ENCODE peak calls at places on chromosomes 11 and 22, in six cellular contexts. One of them, this sample, is unnamed.

GRCh38 chr11:534592-535518 is 521 bp downstream of the HRAS start:
- DNase-seq in fibroblast of villous mesenchyme: peak
- DNase-seq in fibroblast of the aortic adventitia: no peak
- DNase-seq in left ventricle myocardium inferior: peak
- DNase-seq in cardiac muscle cell: peak
- DNase-seq in fibroblast of mammary gland: no peak
- DNase-seq in this sample: no peak

GRCh38 chr11:10320164-10320563 is 15.3 kb downstream of the ADM start:
- DNase-seq in fibroblast of villous mesenchyme: no peak
- DNase-seq in fibroblast of the aortic adventitia: no peak
- DNase-seq in left ventricle myocardium inferior: no peak
- DNase-seq in cardiac muscle cell: no peak
- DNase-seq in fibroblast of mammary gland: no peak
- DNase-seq in this sample: no peak

GRCh38 chr11:79285756-79286155 is 155.1 kb downstream of the TENM4 start:
- DNase-seq in fibroblast of villous mesenchyme: no peak
- DNase-seq in fibroblast of the aortic adventitia: peak
- DNase-seq in left ventricle myocardium inferior: no peak
- DNase-seq in cardiac muscle cell: peak
- DNase-seq in fibroblast of mammary gland: peak
- DNase-seq in this sample: no peak

GRCh38 chr22:37260939-37261338 is 16.9 kb upstream of the RAC2 start:
- DNase-seq in fibroblast of villous mesenchyme: peak
- DNase-seq in fibroblast of the aortic adventitia: peak
- DNase-seq in left ventricle myocardium inferior: peak
- DNase-seq in cardiac muscle cell: peak
- DNase-seq in fibroblast of mammary gland: peak
- DNase-seq in this sample: no peak

GRCh38 chr22:26608129-26608528 is 9.7 kb downstream of the CRYBB1 start:
- DNase-seq in fibroblast of villous mesenchyme: no peak
- DNase-seq in fibroblast of the aortic adventitia: no peak
- DNase-seq in left ventricle myocardium inferior: no peak
- DNase-seq in cardiac muscle cell: no peak
- DNase-seq in fibroblast of mammary gland: no peak
- DNase-seq in this sample: no peak

GRCh38 chr11:16891964-16892363 is 122.2 kb downstream of the PLEKHA7 start:
- DNase-seq in fibroblast of villous mesenchyme: peak
- DNase-seq in fibroblast of the aortic adventitia: peak
- DNase-seq in left ventricle myocardium inferior: no peak
- DNase-seq in cardiac muscle cell: peak
- DNase-seq in fibroblast of mammary gland: peak
- DNase-seq in this sample: no peak

GRCh38 chr11:125768256-125769046 is 10.2 kb downstream of the PATE2 start:
- DNase-seq in fibroblast of villous mesenchyme: no peak
- DNase-seq in fibroblast of the aortic adventitia: peak
- DNase-seq in left ventricle myocardium inferior: no peak
- DNase-seq in cardiac muscle cell: peak
- DNase-seq in fibroblast of mammary gland: no peak
- DNase-seq in this sample: no peak

GRCh38 chr11:8793114-8793777 is 110.7 kb downstream of the RPL27A start:
- DNase-seq in fibroblast of villous mesenchyme: peak
- DNase-seq in fibroblast of the aortic adventitia: no peak
- DNase-seq in left ventricle myocardium inferior: no peak
- DNase-seq in cardiac muscle cell: peak
- DNase-seq in fibroblast of mammary gland: peak
- DNase-seq in this sample: no peak

DNA sequence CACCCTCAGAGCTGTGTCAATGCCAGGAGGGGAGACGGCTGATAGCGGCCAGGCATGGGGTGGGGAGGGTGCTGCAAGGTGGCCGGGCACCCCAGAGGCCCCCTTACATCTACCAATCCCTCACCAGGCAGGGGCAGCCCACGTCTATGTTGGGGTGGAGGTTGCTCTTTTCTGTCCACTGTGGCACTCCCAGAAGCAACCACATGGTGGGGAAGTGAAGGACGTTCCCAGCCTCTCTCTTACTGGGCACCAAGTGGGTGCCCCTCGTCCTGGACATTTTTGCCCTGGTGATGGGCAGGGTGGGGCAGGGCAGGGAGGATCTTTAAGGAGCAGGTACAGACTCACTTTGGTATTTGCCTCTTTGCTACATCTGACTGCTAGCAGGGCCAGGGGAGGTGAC is 47.5 kb downstream of the NECTIN1 start:
- DNase-seq in fibroblast of villous mesenchyme: no peak
- DNase-seq in fibroblast of the aortic adventitia: no peak
- DNase-seq in left ventricle myocardium inferior: no peak
- DNase-seq in cardiac muscle cell: no peak
- DNase-seq in fibroblast of mammary gland: no peak
- DNase-seq in this sample: no peak
- TF ChIP-seq CTCF in fibroblast of villous mesenchyme: no peak
- TF ChIP-seq CTCF in fibroblast of the aortic adventitia: peak
- TF ChIP-seq CTCF in left ventricle myocardium inferior: peak
- TF ChIP-seq CTCF in cardiac muscle cell: peak
- TF ChIP-seq CTCF in fibroblast of mammary gland: no peak
- TF ChIP-seq CTCF in this sample: peak

DNA sequence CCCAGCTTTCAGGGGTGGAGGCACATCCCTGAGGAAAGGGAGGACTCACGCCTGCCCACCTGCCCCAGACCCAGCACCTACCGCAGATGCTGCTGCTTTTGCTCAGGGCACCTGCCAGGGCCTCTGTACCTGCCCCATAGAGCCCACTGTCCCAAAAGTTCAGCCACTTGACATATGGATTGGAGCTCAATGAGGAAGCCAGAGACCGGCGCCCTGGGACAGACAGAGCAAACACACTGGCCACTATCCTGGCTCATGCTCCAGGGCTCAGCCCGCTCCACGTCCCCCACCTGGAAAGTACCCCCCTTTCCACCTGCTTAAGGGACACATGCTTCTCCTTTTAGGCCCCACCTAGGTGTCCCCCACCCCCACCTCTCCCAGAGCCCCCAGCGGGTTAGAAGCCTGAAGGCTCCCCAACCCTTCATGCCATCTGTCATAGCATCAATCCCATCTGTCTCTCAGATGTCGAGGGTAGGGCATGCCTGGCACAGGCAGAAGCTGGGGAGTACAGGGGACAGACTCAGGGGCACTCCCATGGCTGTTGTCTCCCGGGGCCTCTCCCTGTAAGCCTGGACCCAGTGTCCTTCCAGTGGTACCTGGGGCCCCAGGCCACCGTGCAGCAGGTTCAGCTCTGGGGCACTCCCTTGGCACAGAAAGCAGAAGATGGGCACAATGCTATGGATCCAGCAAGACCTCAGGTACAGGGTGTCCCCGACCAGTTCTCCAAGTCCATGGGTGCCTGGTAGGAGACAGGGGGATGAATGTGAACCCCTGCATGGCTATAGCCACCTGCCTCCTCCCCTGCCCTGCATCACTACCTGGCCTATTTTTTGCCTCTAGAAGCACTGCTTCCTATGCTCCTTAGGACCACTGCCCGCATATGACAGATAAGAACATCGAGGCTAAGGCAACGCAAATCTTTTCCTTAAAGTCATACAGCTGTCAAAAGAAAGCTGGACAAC is 2.2 kb upstream of the P2RX6 start:
- DNase-seq in fibroblast of villous mesenchyme: no peak
- DNase-seq in fibroblast of the aortic adventitia: no peak
- DNase-seq in left ventricle myocardium inferior: no peak
- DNase-seq in cardiac muscle cell: no peak
- DNase-seq in fibroblast of mammary gland: no peak
- DNase-seq in this sample: no peak
- H3K4me3 ChIP-seq in fibroblast of villous mesenchyme: no peak
- H3K4me3 ChIP-seq in fibroblast of the aortic adventitia: no peak
- H3K4me3 ChIP-seq in left ventricle myocardium inferior: no peak
- H3K4me3 ChIP-seq in cardiac muscle cell: peak
- H3K4me3 ChIP-seq in fibroblast of mammary gland: no peak
- H3K4me3 ChIP-seq in this sample: no peak

DNA sequence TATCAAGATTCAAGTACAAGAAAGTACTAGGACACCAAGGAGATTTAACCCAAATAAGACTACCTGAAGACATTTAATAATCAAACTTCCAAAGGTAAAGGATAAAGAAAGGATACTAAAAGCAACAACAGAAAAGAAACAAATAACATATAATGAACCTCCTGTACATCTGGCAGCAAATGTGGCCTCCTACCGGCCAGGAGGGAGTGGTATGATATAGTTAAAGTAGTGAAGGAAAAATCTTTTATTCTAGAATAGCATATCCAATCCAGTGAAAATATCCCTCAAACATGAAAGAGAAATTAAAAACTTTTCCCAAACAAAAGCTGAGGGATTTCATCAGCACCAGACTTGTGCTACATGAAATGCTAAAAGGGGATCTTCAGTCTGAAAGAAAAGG is 104.7 kb upstream of the GUCY1A2 start:
- DNase-seq in fibroblast of villous mesenchyme: no peak
- DNase-seq in fibroblast of the aortic adventitia: no peak
- DNase-seq in left ventricle myocardium inferior: no peak
- DNase-seq in cardiac muscle cell: peak
- DNase-seq in fibroblast of mammary gland: no peak
- DNase-seq in this sample: no peak
- TF ChIP-seq CTCF in fibroblast of villous mesenchyme: peak
- TF ChIP-seq CTCF in fibroblast of the aortic adventitia: peak
- TF ChIP-seq CTCF in left ventricle myocardium inferior: no peak
- TF ChIP-seq CTCF in cardiac muscle cell: peak
- TF ChIP-seq CTCF in fibroblast of mammary gland: peak
- TF ChIP-seq CTCF in this sample: no peak

DNA sequence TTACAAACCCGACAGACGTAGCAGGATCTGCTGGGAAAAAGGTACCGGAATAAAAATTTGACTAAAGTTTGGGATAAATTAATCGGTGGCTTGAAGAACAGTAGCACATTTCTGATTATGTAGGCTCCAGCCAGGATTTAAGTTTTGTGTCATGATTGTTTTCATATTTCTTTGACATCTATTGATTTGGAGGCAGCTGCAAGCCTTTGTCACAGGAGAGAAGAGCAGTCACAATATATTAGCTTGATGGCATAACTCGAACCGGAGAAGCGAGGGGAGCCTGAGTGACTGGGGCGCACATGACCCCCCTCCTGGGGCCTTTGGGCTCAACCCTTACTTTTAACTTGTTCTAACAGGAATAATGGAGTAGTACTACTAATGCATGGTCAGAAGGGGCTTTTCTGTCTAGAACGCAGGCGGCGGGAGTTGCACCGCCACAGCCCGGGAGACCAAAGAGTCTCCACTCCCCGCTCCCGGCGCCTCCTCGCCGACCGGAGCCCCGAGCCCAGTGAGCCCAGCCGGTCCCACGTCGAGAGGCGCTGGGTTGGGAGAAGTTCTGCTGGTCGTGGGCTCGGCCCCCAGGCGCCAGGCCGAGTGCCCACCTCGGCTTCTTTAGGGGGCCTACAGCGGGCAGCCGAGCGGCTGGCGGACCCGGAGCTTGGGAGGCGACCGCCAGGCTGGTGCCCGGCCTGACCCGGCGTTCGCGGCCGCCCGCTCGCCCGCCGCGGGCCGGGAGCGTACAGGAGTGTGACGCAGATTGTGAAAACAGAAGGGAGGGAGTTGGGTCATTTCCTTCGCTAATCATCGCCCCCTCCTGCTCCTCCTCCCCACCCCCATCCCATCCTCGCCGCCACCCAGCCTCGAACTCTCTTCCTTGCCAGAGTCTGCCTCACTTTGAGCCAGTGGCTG is 15.7 kb upstream of the PAX6 start:
- DNase-seq in fibroblast of villous mesenchyme: no peak
- DNase-seq in fibroblast of the aortic adventitia: no peak
- DNase-seq in left ventricle myocardium inferior: no peak
- DNase-seq in cardiac muscle cell: no peak
- DNase-seq in fibroblast of mammary gland: no peak
- DNase-seq in this sample: no peak
- H3K4me3 ChIP-seq in fibroblast of villous mesenchyme: no peak
- H3K4me3 ChIP-seq in fibroblast of the aortic adventitia: no peak
- H3K4me3 ChIP-seq in left ventricle myocardium inferior: peak
- H3K4me3 ChIP-seq in cardiac muscle cell: no peak
- H3K4me3 ChIP-seq in fibroblast of mammary gland: no peak
- H3K4me3 ChIP-seq in this sample: no peak

GRCh38 chr11:128407962-128408361 is 179.4 kb downstream of the ETS1 start:
- DNase-seq in fibroblast of villous mesenchyme: peak
- DNase-seq in fibroblast of the aortic adventitia: peak
- DNase-seq in left ventricle myocardium inferior: no peak
- DNase-seq in cardiac muscle cell: peak
- DNase-seq in fibroblast of mammary gland: peak
- DNase-seq in this sample: no peak

GRCh38 chr11:128400382-128401203 is 186.8 kb downstream of the ETS1 start:
- DNase-seq in fibroblast of villous mesenchyme: peak
- DNase-seq in fibroblast of the aortic adventitia: peak
- DNase-seq in left ventricle myocardium inferior: no peak
- DNase-seq in cardiac muscle cell: peak
- DNase-seq in fibroblast of mammary gland: peak
- DNase-seq in this sample: no peak

GRCh38 chr11:128406365-128406706 is 181.0 kb downstream of the ETS1 start:
- DNase-seq in fibroblast of villous mesenchyme: no peak
- DNase-seq in fibroblast of the aortic adventitia: no peak
- DNase-seq in left ventricle myocardium inferior: no peak
- DNase-seq in cardiac muscle cell: no peak
- DNase-seq in fibroblast of mammary gland: no peak
- DNase-seq in this sample: no peak

GRCh38 chr11:128409476-128409875 is 177.9 kb downstream of the ETS1 start:
- DNase-seq in fibroblast of villous mesenchyme: peak
- DNase-seq in fibroblast of the aortic adventitia: peak
- DNase-seq in left ventricle myocardium inferior: no peak
- DNase-seq in cardiac muscle cell: peak
- DNase-seq in fibroblast of mammary gland: peak
- DNase-seq in this sample: no peak

GRCh38 chr11:128405693-128406364 is 181.5 kb downstream of the ETS1 start:
- DNase-seq in fibroblast of villous mesenchyme: peak
- DNase-seq in fibroblast of the aortic adventitia: peak
- DNase-seq in left ventricle myocardium inferior: no peak
- DNase-seq in cardiac muscle cell: peak
- DNase-seq in fibroblast of mammary gland: no peak
- DNase-seq in this sample: no peak
- TF ChIP-seq CTCF in fibroblast of villous mesenchyme: no peak
- TF ChIP-seq CTCF in fibroblast of the aortic adventitia: no peak
- TF ChIP-seq CTCF in left ventricle myocardium inferior: no peak
- TF ChIP-seq CTCF in cardiac muscle cell: no peak
- TF ChIP-seq CTCF in fibroblast of mammary gland: no peak
- TF ChIP-seq CTCF in this sample: no peak